ENCODE peak calls at places on chromosomes 5 and 9, in six cellular contexts. A, W, B, H, T and Y are unnamed samples.

GRCh38 chr9:135809166-135809565 is 98.2 kb downstream of the CAMSAP1 start:
- DNase-seq in W (no peak), T (no peak), A (no peak), H (no peak), B (no peak), Y (peak; percentile 17)

GRCh38 chr9:133493845-133494540 is 15.1 kb upstream of the SLC2A6 start:
- DNase-seq in H (no peak), B (no peak), A (no peak), T (peak; percentile 31), W (no peak), Y (no peak)

GRCh38 chr5:41193462-41194166 is 19.7 kb downstream of the C6 start:
- DNase-seq in H (peak; percentile 65), B (no peak), W (no peak), T (peak; percentile 99), A (no peak), Y (peak; percentile 75)

GRCh38 chr5:56637321-56637920 is 177.9 kb upstream of the MAP3K1 start:
- DNase-seq in A (no peak), B (no peak), W (no peak), H (peak; percentile 34), T (no peak), Y (peak; percentile 23)

GRCh38 chr9:33416996-33417395 is 14.6 kb upstream of the AQP7 start:
- DNase-seq in W (no peak), T (no peak), B (peak; percentile 58), A (peak; percentile 20), H (no peak), Y (no peak)

GRCh38 chr5:129459485-129460120 is 495 bp upstream of the ADAMTS19 start:
- DNase-seq in A (peak; percentile 3), W (no peak), H (peak; percentile 34), B (no peak), T (peak; percentile 65), Y (peak; percentile 71)

GRCh38 chr5:74316064-74316586 is 324.4 kb downstream of the ENC1 start:
- DNase-seq in H (peak; percentile 98), T (no peak), B (no peak), W (peak; percentile 66), A (peak; percentile 38), Y (peak; percentile 78)

GRCh38 chr9:109721021-109721420 is 59.0 kb upstream of the PALM2AKAP2 start:
- DNase-seq in A (no peak), T (no peak), W (no peak), H (no peak), B (no peak), Y (no peak)

GRCh38 chr5:96373006-96373405 is 60.0 kb downstream of the PCSK1 start:
- DNase-seq in A (no peak), W (no peak), T (no peak), B (no peak), H (no peak), Y (no peak)

GRCh38 chr5:133240425-133241091 is 188.7 kb downstream of the HSPA4 start:
- DNase-seq in H (peak; percentile 98), T (no peak), W (peak; percentile 95), A (peak; percentile 65), B (peak; percentile 20), Y (peak; percentile 97)

GRCh38 chr9:69573666-69574456 is 98.3 kb downstream of the APBA1 start:
- DNase-seq in T (no peak), W (no peak), B (no peak), H (peak; percentile 51), A (no peak), Y (no peak)

GRCh38 chr5:133322743-133323142 is 270.9 kb downstream of the HSPA4 start:
- DNase-seq in H (no peak), W (no peak), B (no peak), T (no peak), A (no peak), Y (no peak)

GRCh38 chr5:2740051-2740848 is 11.2 kb downstream of the IRX2 start:
- DNase-seq in T (no peak), H (no peak), W (no peak), A (no peak), B (no peak), Y (no peak)

GRCh38 chr9:4299006-4299795 is 667 bp downstream of the GLIS3 start:
- DNase-seq in B (no peak), H (peak; percentile 72), T (peak; percentile 57), W (peak; percentile 35), A (peak; percentile 50), Y (peak; percentile 68)

GRCh38 chr9:121271368-121272351 is 3.7 kb downstream of the GSN start:
- DNase-seq in B (no peak), T (peak; percentile 72), H (peak; percentile 83), A (no peak), W (no peak), Y (peak; percentile 80)

GRCh38 chr5:151101151-151101550 is 20.3 kb upstream of the TNIP1 start:
- DNase-seq in A (no peak), W (no peak), H (no peak), B (no peak), T (peak; percentile 50), Y (no peak)

GRCh38 chr5:1312206-1312605 is 17.3 kb upstream of the TERT start:
- DNase-seq in T (no peak), H (no peak), A (no peak), B (peak; percentile 50), W (no peak), Y (no peak)

GRCh38 chr5:132176543-132176945 is 51.1 kb downstream of the P4HA2 start:
- DNase-seq in H (no peak), T (no peak), A (peak; percentile 39), B (no peak), W (no peak), Y (no peak)

GRCh38 chr5:40045429-40045828 is 620.6 kb upstream of the DAB2 start:
- DNase-seq in W (no peak), T (no peak), B (no peak), A (no peak), H (no peak), Y (no peak)

GRCh38 chr9:129620669-129621295 is at the start of gene C9orf50:
- DNase-seq in H (no peak), W (no peak), T (no peak), A (no peak), B (no peak), Y (no peak)

GRCh38 chr9:122133984-122134535 is 25.5 kb downstream of the NDUFA8 start:
- DNase-seq in T (no peak), W (no peak), A (no peak), H (no peak), B (no peak), Y (no peak)

GRCh38 chr9:112433715-112434392 is 52.8 kb upstream of the KIAA1958 start:
- DNase-seq in W (no peak), H (no peak), A (no peak), T (no peak), B (no peak), Y (no peak)

GRCh38 chr9:20658677-20659473 is 25.2 kb upstream of the FOCAD start:
- DNase-seq in A (no peak), H (no peak), W (peak; percentile 9), T (no peak), B (no peak), Y (peak; percentile 9)

GRCh38 chr9:75683591-75683990 is 206.9 kb upstream of the PCSK5 start:
- DNase-seq in T (no peak), A (no peak), W (no peak), H (peak; percentile 8), B (no peak), Y (no peak)

GRCh38 chr5:112174959-112175594 is 244.0 kb downstream of the EPB41L4A start:
- DNase-seq in A (peak; percentile 34), H (peak; percentile 36), W (peak; percentile 47), T (no peak), B (peak; percentile 13), Y (peak; percentile 45)